ENCODE peak calls at places on chromosomes 4 and X, in four cellular contexts. A, I, J and C are unnamed samples.

GRCh38 chr4:164204434-164204833 is 549.5 kb upstream of the SMIM31 start:
- DNase-seq in A (no peak), I (no peak), J (no peak), C (no peak)

GRCh38 chr4:48173055-48173991 is 39.3 kb upstream of the TXK start:
- DNase-seq in A (no peak), I (peak), J (no peak), C (no peak)

GRCh38 chrX:153412746-153413720 is 1.8 kb downstream of the ZFP92 start:
- DNase-seq in A (peak), I (no peak), J (no peak), C (no peak)

GRCh38 chrX:44224760-44225159 is 118.7 kb downstream of the EFHC2 start:
- DNase-seq in A (no peak), I (no peak), J (no peak), C (no peak)

GRCh38 chr4:176270669-176271068 is 1.6 kb upstream of the ASB5 start:
- DNase-seq in A (no peak), I (no peak), J (peak), C (no peak)

GRCh38 chr4:187118731-187119130 is 395.1 kb upstream of the FAT1 start:
- DNase-seq in A (no peak), I (no peak), J (no peak), C (no peak)

GRCh38 chr4:15003441-15003890 is 1.2 kb downstream of the CPEB2 start:
- DNase-seq in A (peak), I (peak), J (no peak), C (peak)

GRCh38 chr4:153950100-153950979 is 161.5 kb upstream of the SFRP2 start:
- DNase-seq in A (no peak), I (peak), J (no peak), C (no peak)

GRCh38 chr4:167955006-167955405 is 137.3 kb upstream of the ANXA10 start:
- DNase-seq in A (no peak), I (no peak), J (no peak), C (no peak)

GRCh38 chrX:45775462-45775861 is 574.8 kb upstream of the DIPK2B start:
- DNase-seq in A (no peak), I (no peak), J (no peak), C (no peak)

GRCh38 chrX:134622056-134622812 is 36.0 kb downstream of the PLAC1 start:
- DNase-seq in A (no peak), I (peak), J (peak), C (peak)
- TF ChIP-seq TAF1 in A (peak), I (no peak), J (no peak), C (no peak)

GRCh38 chr4:190015538-190016368 is 11.3 kb downstream of the FRG2 start:
- DNase-seq in A (peak), I (no peak), J (no peak), C (no peak)
- TF ChIP-seq POLR2AphosphoS5 in A (no peak), I (no peak), J (no peak), C (no peak)

GRCh38 chr4:102824398-102824797 is 3.0 kb downstream of the UBE2D3 start:
- DNase-seq in A (no peak), I (no peak), J (no peak), C (no peak)
- TF ChIP-seq TAF1 in A (no peak), I (no peak), J (no peak), C (no peak)

GRCh38 chrX:6446588-6446987 is 88.3 kb downstream of the VCX3A start:
- DNase-seq in A (no peak), I (no peak), J (no peak), C (no peak)
- TF ChIP-seq POLR2AphosphoS5 in A (no peak), I (no peak), J (no peak), C (no peak)